ENCODE peak calls at places on chromosomes 11 and 22, in eight cellular contexts. W is stomach, Z is body of pancreas, A is IMR-90, E is fibroblast of the aortic adventitia, G is BJ, X is fibroblast of mammary gland, F is sigmoid colon. R is an unnamed sample.

GRCh38 chr11:59000007-59000406 is 60.7 kb downstream of the GLYATL1 start:
- DNase-seq in W (no peak), Z (no peak), A (no peak), E (no peak), G (no peak), X (no peak), F (no peak), R (no peak)

GRCh38 chr11:30914143-30914762 is 328.1 kb upstream of the MPPED2 start:
- DNase-seq in W (peak), Z (peak), A (peak), E (peak), G (no peak), X (peak), F (no peak), R (peak)

GRCh38 chr11:72411623-72412532 is 22.5 kb downstream of the CLPB start:
- DNase-seq in W (no peak), Z (no peak), A (no peak), E (no peak), G (no peak), X (no peak), F (peak), R (no peak)

GRCh38 chr11:107708787-107709186 is 3.1 kb downstream of the SLN start:
- DNase-seq in W (no peak), Z (no peak), A (no peak), E (no peak), G (no peak), X (no peak), F (no peak), R (no peak)

GRCh38 chr11:111494040-111494439 is 18.1 kb downstream of the BTG4 start:
- DNase-seq in W (no peak), Z (no peak), A (no peak), E (no peak), G (no peak), X (no peak), F (no peak), R (no peak)

GRCh38 chr11:100810146-100810545 is 123.1 kb downstream of the ARHGAP42 start:
- DNase-seq in W (no peak), Z (no peak), A (peak), E (peak), G (no peak), X (peak), F (no peak), R (peak)

GRCh38 chr11:24593332-24593731 is 96.5 kb downstream of the LUZP2 start:
- DNase-seq in W (no peak), Z (no peak), A (peak), E (peak), G (no peak), X (no peak), F (no peak), R (no peak)

GRCh38 chr11:115676206-115676605 is 172.0 kb upstream of the CADM1 start:
- DNase-seq in W (no peak), Z (no peak), A (no peak), E (no peak), G (no peak), X (no peak), F (peak), R (no peak)

GRCh38 chr11:29251738-29252137 is 765.1 kb downstream of the KCNA4 start:
- DNase-seq in W (no peak), Z (no peak), A (no peak), E (no peak), G (no peak), X (no peak), F (no peak), R (no peak)

GRCh38 chr22:24474221-24474620 is 20.9 kb upstream of the UPB1 start:
- DNase-seq in W (no peak), Z (no peak), A (peak), E (peak), G (peak), X (peak), F (no peak), R (peak)

GRCh38 chr22:43796567-43796966 is 15.5 kb downstream of the EFCAB6 start:
- DNase-seq in W (no peak), Z (no peak), A (peak), E (peak), G (no peak), X (peak), F (no peak), R (peak)

GRCh38 chr22:29310863-29311339 is 4.5 kb downstream of the GAS2L1 start:
- DNase-seq in W (peak), Z (peak), A (peak), E (peak), G (peak), X (peak), F (peak), R (peak)

GRCh38 chr11:96311120-96311568 is 31.9 kb downstream of the MAML2 start:
- DNase-seq in W (no peak), Z (no peak), A (peak), E (peak), G (no peak), X (peak), F (no peak), R (peak)

GRCh38 chr11:6397156-6397555 is 6.9 kb downstream of the SMPD1 start:
- DNase-seq in W (no peak), Z (no peak), A (no peak), E (peak), G (no peak), X (no peak), F (no peak), R (no peak)

GRCh38 chr11:46421257-46421880 is 29.8 kb upstream of the CHRM4 start:
- DNase-seq in W (no peak), Z (no peak), A (no peak), E (no peak), G (no peak), X (no peak), F (no peak), R (no peak)

GRCh38 chr11:12529793-12530192 is 144.4 kb upstream of the TEAD1 start:
- DNase-seq in W (no peak), Z (no peak), A (peak), E (peak), G (no peak), X (peak), F (no peak), R (no peak)

GRCh38 chr11:83819936-83820549 is 533.9 kb upstream of the CCDC90B start:
- DNase-seq in W (no peak), Z (peak), A (peak), E (peak), G (peak), X (peak), F (no peak), R (peak)

GRCh38 chr11:6307879-6308278 is 12.4 kb downstream of the CAVIN3 start:
- DNase-seq in W (no peak), Z (no peak), A (peak), E (no peak), G (no peak), X (peak), F (no peak), R (peak)

GRCh38 chr11:31966846-31967245 is 124.0 kb upstream of the RCN1 start:
- DNase-seq in W (no peak), Z (no peak), A (no peak), E (no peak), G (no peak), X (no peak), F (no peak), R (no peak)

DNA sequence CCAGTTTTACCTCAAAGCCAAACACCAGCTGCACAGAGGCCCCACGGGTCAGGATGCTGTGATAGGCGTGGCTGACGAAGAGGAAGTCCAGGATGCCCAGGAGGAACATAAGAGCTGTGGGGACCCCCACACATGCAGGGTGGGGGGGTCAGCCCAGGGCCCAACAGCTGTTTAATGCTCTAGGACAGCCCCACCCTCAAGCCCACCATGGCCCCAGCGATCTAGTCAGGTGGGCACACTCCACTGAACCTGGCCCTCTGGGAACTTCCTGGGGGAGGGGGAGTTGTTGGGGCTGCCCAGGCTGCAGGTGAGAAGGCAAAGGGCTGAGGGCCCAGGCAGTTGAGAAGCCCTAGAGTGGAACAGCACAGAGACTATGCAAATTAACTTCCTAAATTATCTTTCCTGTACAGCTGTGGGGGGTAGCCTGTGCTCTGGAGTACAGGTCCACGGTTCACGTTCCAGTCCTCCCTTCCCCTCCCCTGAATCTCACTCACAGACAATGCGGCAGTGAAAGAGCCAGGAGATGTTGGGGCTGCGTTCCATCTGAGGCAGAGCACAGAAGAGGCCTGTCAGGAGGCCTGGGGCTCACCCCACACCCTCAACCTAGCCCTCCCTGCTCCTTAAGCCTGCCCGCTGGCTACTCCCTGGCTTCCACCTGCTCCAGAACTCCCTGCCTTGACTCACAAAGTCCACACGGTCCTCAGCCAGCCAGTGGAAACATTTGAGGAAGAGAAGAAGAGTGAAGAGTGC is 1.9 kb downstream of the SYVN1 start:
- DNase-seq in W (no peak), Z (no peak), A (no peak), E (no peak), G (no peak), X (no peak), F (peak), R (no peak)
- H3K4me3 ChIP-seq in W (peak), Z (no peak), A (no peak), E (peak), G (no peak), X (no peak), F (no peak), R (no peak)

GRCh38 chr11:74462631-74463030 is 4.7 kb downstream of the KCNE3 start:
- DNase-seq in W (no peak), Z (no peak), A (no peak), E (no peak), G (no peak), X (no peak), F (no peak), R (no peak)

GRCh38 chr11:74460481-74461154 is 6.7 kb downstream of the KCNE3 start:
- DNase-seq in W (no peak), Z (no peak), A (peak), E (peak), G (no peak), X (peak), F (no peak), R (no peak)

GRCh38 chr11:74460065-74460464 is 7.3 kb downstream of the KCNE3 start:
- DNase-seq in W (no peak), Z (no peak), A (no peak), E (no peak), G (no peak), X (no peak), F (no peak), R (no peak)

GRCh38 chr11:74463216-74463615 is 4.1 kb downstream of the KCNE3 start:
- DNase-seq in W (no peak), Z (no peak), A (no peak), E (no peak), G (no peak), X (no peak), F (no peak), R (no peak)

GRCh38 chr11:74462009-74462408 is 5.3 kb downstream of the KCNE3 start:
- DNase-seq in W (peak), Z (peak), A (no peak), E (peak), G (no peak), X (peak), F (peak), R (no peak)
- TF ChIP-seq CTCF in W (no peak), Z (no peak), A (no peak), E (no peak), G (no peak), X (no peak), F (no peak), R (no peak)

DNA sequence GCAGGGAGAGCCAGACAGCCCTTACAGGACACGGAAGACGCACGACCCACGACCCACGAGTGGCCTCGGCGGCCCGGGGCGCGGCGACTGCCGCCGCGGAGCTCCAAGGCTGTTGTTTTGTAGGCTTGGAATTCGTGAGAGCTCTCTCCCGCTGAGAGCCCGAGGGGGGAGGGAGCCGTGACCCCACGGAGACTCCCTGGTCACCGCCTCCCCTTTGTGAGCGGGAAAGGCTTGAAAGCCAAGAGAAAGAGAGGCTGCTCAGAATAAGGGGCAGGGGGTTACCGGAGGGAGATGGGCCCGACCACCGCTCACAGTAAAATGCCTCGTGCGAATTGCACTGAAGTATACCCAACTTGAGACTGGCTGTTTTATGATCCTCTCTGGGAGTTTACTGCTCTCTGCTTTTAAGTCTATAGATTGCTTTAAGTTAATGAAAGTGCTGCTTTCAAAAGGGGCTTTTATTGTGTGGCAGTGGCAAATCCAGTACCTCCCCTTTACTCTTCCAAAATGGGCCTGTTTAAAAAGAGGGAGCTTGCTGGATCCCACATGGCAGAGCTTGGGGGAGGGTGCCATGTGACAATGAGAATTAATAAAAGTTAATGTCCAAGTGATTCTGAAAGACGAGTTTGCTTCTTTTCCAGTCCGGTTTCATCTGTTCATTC is 2.9 kb downstream of the PKNOX2 start:
- DNase-seq in W (no peak), Z (peak), A (peak), E (peak), G (no peak), X (no peak), F (peak), R (peak)
- H3K4me3 ChIP-seq in W (peak), Z (no peak), A (no peak), E (peak), G (no peak), X (no peak), F (peak), R (peak)

DNA sequence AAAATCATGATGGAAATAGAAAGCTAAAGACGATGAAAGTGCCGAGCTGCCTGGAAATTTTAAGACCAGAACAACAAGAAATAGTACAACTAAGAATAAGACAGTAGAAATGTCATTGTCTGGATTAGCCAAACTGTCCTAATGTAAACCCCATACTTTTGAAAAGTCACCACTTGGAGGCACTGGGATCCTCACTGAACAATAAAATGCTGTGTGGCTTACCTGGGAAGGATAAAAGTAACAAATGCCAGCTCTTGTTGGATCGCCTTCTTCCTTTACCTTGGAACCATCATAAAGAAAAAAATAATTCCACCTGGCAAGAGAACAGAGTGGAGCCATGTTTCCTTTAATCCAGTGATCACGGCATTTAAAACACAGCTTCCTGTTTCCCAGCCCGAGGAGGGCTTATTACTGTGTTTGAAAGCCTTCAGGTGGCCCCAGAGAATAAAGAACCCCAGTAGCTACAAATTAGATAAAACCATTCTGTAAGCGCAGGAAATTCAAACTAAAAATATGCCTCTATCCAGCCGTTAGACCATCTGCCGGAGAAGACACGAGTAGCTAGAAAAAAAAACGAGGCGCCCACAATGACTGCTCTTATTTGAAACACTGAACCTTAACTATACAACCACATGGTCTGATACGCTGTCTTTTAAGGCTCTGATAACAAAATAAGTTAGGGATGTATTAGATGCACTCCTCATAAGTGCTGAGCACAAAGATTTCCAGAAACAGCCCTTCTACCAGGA is 4.4 kb downstream of the HPS4 start:
- DNase-seq in W (no peak), Z (no peak), A (no peak), E (no peak), G (no peak), X (no peak), F (no peak), R (no peak)
- TF ChIP-seq CTCF in W (no peak), Z (peak), A (no peak), E (no peak), G (no peak), X (no peak), F (no peak), R (no peak)

GRCh38 chr22:17957683-17958082 is 66.7 kb downstream of the MICAL3 start:
- DNase-seq in W (no peak), Z (no peak), A (peak), E (no peak), G (no peak), X (no peak), F (peak), R (no peak)
- H3K4me3 ChIP-seq in W (no peak), Z (no peak), A (no peak), E (no peak), G (no peak), X (no peak), F (no peak), R (no peak)

GRCh38 chr11:8911040-8911823 is at the start of gene AKIP1:
- DNase-seq in W (peak), Z (peak), A (peak), E (peak), G (peak), X (peak), F (peak), R (peak)

GRCh38 chr11:8917157-8917820 is 6.3 kb downstream of the AKIP1 start:
- DNase-seq in W (peak), Z (no peak), A (peak), E (peak), G (peak), X (peak), F (peak), R (peak)

GRCh38 chr11:8910662-8911039 is 338 bp upstream of the AKIP1 start:
- DNase-seq in W (no peak), Z (no peak), A (no peak), E (no peak), G (no peak), X (no peak), F (no peak), R (no peak)

GRCh38 chr11:8913961-8914660 is 3.1 kb downstream of the AKIP1 start:
- DNase-seq in W (no peak), Z (no peak), A (peak), E (peak), G (no peak), X (peak), F (no peak), R (peak)

DNA sequence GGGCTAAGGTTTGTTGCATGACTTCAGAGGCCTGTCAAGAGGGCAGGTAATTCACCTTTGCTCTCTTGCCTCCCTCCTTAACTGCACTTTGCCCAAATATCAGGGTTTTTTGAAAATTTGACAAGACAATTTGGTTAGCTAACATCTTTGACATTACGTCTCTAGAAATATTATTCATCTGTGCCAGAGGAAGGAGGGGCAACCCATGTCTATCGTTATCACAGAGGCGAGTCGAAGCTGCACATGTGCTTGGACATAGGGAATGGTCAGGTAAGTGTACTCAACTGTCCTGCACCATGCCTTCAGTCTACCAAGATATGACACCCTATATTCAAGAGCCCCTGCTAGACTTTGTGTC is 3.7 kb downstream of the AKIP1 start:
- DNase-seq in W (no peak), Z (no peak), A (no peak), E (no peak), G (no peak), X (no peak), F (no peak), R (no peak)
- TF ChIP-seq CTCF in W (no peak), Z (no peak), A (no peak), E (no peak), G (no peak), X (no peak), F (peak), R (no peak)

GRCh38 chr11:503179-503981 is 3.7 kb downstream of the RNH1 start:
- DNase-seq in W (no peak), Z (no peak), A (peak), E (peak), G (no peak), X (peak), F (peak), R (peak)
- H3K4me3 ChIP-seq in W (peak), Z (no peak), A (peak), E (peak), G (peak), X (peak), F (peak), R (peak)